ENCODE peak calls at places on chromosomes 12 and 14, in nine cellular contexts. E, P, V, Q, C, F, R, S and X are unnamed samples.

GRCh38 chr14:64504310-64504896 is at the start of gene ZBTB1:
- DNase-seq in P (peak), S (peak), R (peak), C (peak), V (peak), Q (peak), E (peak), F (peak), X (peak)

GRCh38 chr14:61380984-61381383 is 59.6 kb downstream of the PRKCH start:
- DNase-seq in V (no peak), Q (no peak), S (no peak), F (no peak), C (no peak), P (no peak), R (no peak), E (no peak), X (no peak)

GRCh38 chr12:119822046-119822445 is 55.1 kb downstream of the CIT start:
- DNase-seq in C (no peak), S (no peak), F (no peak), P (no peak), E (no peak), Q (no peak), R (no peak), V (no peak), X (no peak)

GRCh38 chr12:97921957-97922722 is 459.5 kb downstream of the RMST start:
- DNase-seq in C (no peak), E (no peak), Q (no peak), F (no peak), R (peak), V (peak), P (no peak), S (no peak), X (no peak)

GRCh38 chr12:16347391-16348298 is at the start of gene MGST1:
- DNase-seq in P (peak), E (peak), S (peak), F (no peak), Q (peak), C (peak), V (peak), R (peak), X (no peak)

GRCh38 chr12:111443586-111443985 is 37.9 kb downstream of the SH2B3 start:
- DNase-seq in Q (no peak), C (no peak), F (no peak), R (peak), E (no peak), S (no peak), V (no peak), P (peak), X (no peak)

GRCh38 chr12:67594888-67595287 is 53.7 kb upstream of the DYRK2 start:
- DNase-seq in S (no peak), Q (no peak), R (no peak), E (no peak), V (no peak), P (no peak), C (no peak), F (no peak), X (no peak)

GRCh38 chr12:46395308-46395707 is 22.7 kb upstream of the SLC38A2 start:
- DNase-seq in F (no peak), V (no peak), S (no peak), Q (no peak), E (no peak), P (no peak), C (no peak), R (no peak), X (no peak)

GRCh38 chr12:69131073-69131472 is 108.3 kb upstream of the CPSF6 start:
- DNase-seq in E (no peak), Q (no peak), S (no peak), F (no peak), V (no peak), C (no peak), R (no peak), P (no peak), X (no peak)

GRCh38 chr12:105945935-105946334 is 192.8 kb downstream of the NUAK1 start:
- DNase-seq in R (no peak), V (peak), E (no peak), S (no peak), C (no peak), Q (no peak), F (no peak), P (no peak), X (no peak)

GRCh38 chr14:21244546-21244945 is 24.7 kb downstream of the HNRNPC start:
- DNase-seq in F (no peak), Q (no peak), V (no peak), P (no peak), C (no peak), E (no peak), R (no peak), S (no peak), X (no peak)

GRCh38 chr12:131505561-131505960 is 205.3 kb upstream of the SFSWAP start:
- DNase-seq in S (no peak), C (no peak), E (no peak), F (no peak), V (no peak), Q (no peak), R (no peak), P (no peak), X (no peak)

GRCh38 chr12:79897617-79898016 is 37.3 kb downstream of the PPP1R12A start:
- DNase-seq in C (no peak), Q (no peak), S (peak), E (no peak), P (peak), F (no peak), R (peak), V (peak), X (no peak)

GRCh38 chr14:68148276-68148675 is 328.7 kb downstream of the RAD51B start:
- DNase-seq in S (no peak), Q (no peak), F (no peak), E (no peak), P (peak), R (no peak), V (peak), C (no peak), X (no peak)

GRCh38 chr12:39459027-39459434 is 16.1 kb upstream of the KIF21A start:
- DNase-seq in P (no peak), C (no peak), Q (no peak), S (no peak), E (no peak), V (no peak), R (no peak), F (no peak), X (no peak)

GRCh38 chr12:46389130-46389616 is 16.6 kb upstream of the SLC38A2 start:
- DNase-seq in F (no peak), P (peak), V (peak), S (no peak), Q (no peak), C (no peak), R (peak), E (no peak), X (no peak)

GRCh38 chr12:46553911-46554310 is 181.3 kb upstream of the SLC38A2 start:
- DNase-seq in Q (no peak), E (no peak), P (peak), F (no peak), V (peak), R (no peak), S (no peak), C (no peak), X (no peak)

GRCh38 chr14:66645716-66646115 is 137.8 kb downstream of the GPHN start:
- DNase-seq in E (no peak), S (no peak), P (peak), V (peak), C (no peak), F (no peak), Q (no peak), R (peak), X (no peak)

GRCh38 chr14:74133833-74134481 is 49.2 kb downstream of the LIN52 start:
- DNase-seq in C (no peak), S (no peak), R (no peak), P (no peak), Q (peak), E (no peak), F (no peak), V (no peak), X (no peak)

GRCh38 chr14:90616881-90617280 is 199.3 kb downstream of the TTC7B start:
- DNase-seq in P (peak), V (no peak), S (no peak), E (no peak), Q (no peak), R (no peak), C (no peak), F (no peak), X (no peak)

GRCh38 chr12:11633968-11634367 is 15.5 kb upstream of the ETV6 start:
- DNase-seq in V (peak), C (no peak), Q (no peak), E (no peak), R (no peak), P (no peak), S (no peak), F (no peak), X (no peak)

GRCh38 chr14:23248601-23249000 is 10.9 kb downstream of the RNF212B start:
- DNase-seq in V (no peak), P (no peak), S (no peak), C (no peak), Q (no peak), E (no peak), R (no peak), F (no peak), X (no peak)

GRCh38 chr12:56657416-56658379 is 11.9 kb upstream of the ATP5F1B start:
- DNase-seq in F (no peak), Q (no peak), E (no peak), P (no peak), C (no peak), V (no peak), R (no peak), S (no peak), X (no peak)

GRCh38 chr12:53181935-53182334 is 1.2 kb upstream of the CSAD start:
- DNase-seq in F (no peak), Q (no peak), C (no peak), R (no peak), E (no peak), S (no peak), P (no peak), V (no peak), X (no peak)

GRCh38 chr12:47828008-47828966 is 8.6 kb upstream of the HDAC7 start:
- DNase-seq in C (no peak), Q (no peak), V (no peak), P (no peak), E (no peak), S (no peak), R (no peak), F (no peak), X (no peak)

GRCh38 chr14:89179891-89180404 is 237.1 kb downstream of the FOXN3 start:
- DNase-seq in F (no peak), Q (no peak), P (no peak), V (no peak), S (no peak), C (no peak), R (no peak), E (no peak), X (no peak)

GRCh38 chr12:47082963-47083621 is 3.3 kb upstream of the AMIGO2 start:
- DNase-seq in V (peak), F (no peak), R (peak), E (no peak), S (no peak), C (no peak), Q (no peak), P (peak), X (no peak)

GRCh38 chr12:123398918-123399617 is 15.1 kb downstream of the KMT5A start:
- DNase-seq in F (no peak), Q (no peak), R (no peak), S (no peak), C (no peak), E (no peak), V (no peak), P (no peak), X (no peak)
- H3K27ac ChIP-seq in F (no peak), Q (peak), R (peak), S (no peak), C (peak), E (peak), V (peak), P (peak), X (peak)

GRCh38 chr12:113089839-113090238 is 33.3 kb downstream of the DTX1 start:
- DNase-seq in F (no peak), V (no peak), E (no peak), Q (no peak), R (no peak), P (no peak), C (no peak), S (no peak), X (no peak)
- H3K27ac ChIP-seq in F (no peak), V (no peak), E (peak), Q (no peak), R (no peak), P (no peak), C (no peak), S (no peak), X (no peak)

GRCh38 chr12:3995276-3995675 is 122.1 kb upstream of the PARP11 start:
- DNase-seq in V (no peak), P (no peak), Q (no peak), F (no peak), C (no peak), R (no peak), S (no peak), E (no peak), X (no peak)
- H3K27ac ChIP-seq in V (no peak), P (no peak), Q (no peak), F (no peak), C (no peak), R (no peak), S (no peak), E (no peak), X (no peak)

DNA sequence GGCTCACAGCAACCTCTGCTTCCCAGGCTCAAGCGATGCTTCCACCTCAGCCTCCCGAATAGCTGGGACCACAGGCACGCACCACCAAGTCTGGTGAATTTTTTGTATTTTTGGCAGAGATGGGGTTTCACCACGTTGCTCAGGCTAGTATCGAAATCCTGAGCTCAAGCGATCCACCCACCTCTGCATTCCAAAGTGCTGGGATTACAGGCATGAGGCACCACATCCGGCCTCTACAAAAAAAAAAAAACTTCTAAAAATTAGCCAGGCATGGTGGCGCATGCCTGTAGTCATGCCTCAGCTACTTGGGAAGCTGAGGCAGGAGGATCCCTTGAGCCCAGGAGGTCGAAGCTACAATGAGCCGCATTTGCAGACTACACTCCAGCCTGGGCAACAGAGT is 104.1 kb upstream of the HMGA2 start:
- DNase-seq in C (no peak), S (no peak), P (peak), E (no peak), V (peak), Q (no peak), R (peak), F (no peak), X (no peak)
- H3K27ac ChIP-seq in C (no peak), S (no peak), P (no peak), E (no peak), V (peak), Q (no peak), R (no peak), F (no peak), X (no peak)

GRCh38 chr12:4431436-4431835 is 14.2 kb downstream of the FGF6 start:
- DNase-seq in C (no peak), S (no peak), V (no peak), P (no peak), F (no peak), R (no peak), Q (no peak), E (no peak), X (no peak)

GRCh38 chr12:4434721-4435425 is 10.7 kb downstream of the FGF6 start:
- DNase-seq in S (no peak), V (no peak), E (no peak), R (no peak), F (no peak), C (no peak), P (no peak), Q (peak), X (no peak)

GRCh38 chr12:4434299-4434698 is 11.3 kb downstream of the FGF6 start:
- DNase-seq in Q (no peak), C (no peak), R (no peak), P (no peak), V (no peak), F (no peak), S (no peak), E (no peak), X (no peak)

GRCh38 chr12:4435537-4435936 is 10.1 kb downstream of the FGF6 start:
- DNase-seq in Q (peak), F (no peak), P (no peak), S (no peak), C (no peak), R (no peak), E (no peak), V (no peak), X (no peak)

GRCh38 chr12:4432878-4433820 is 12.5 kb downstream of the FGF6 start:
- DNase-seq in P (no peak), Q (no peak), V (no peak), S (no peak), R (no peak), E (no peak), F (no peak), C (no peak), X (no peak)
- H3K27ac ChIP-seq in P (no peak), Q (no peak), V (no peak), S (no peak), R (no peak), E (no peak), F (no peak), C (no peak), X (no peak)

DNA sequence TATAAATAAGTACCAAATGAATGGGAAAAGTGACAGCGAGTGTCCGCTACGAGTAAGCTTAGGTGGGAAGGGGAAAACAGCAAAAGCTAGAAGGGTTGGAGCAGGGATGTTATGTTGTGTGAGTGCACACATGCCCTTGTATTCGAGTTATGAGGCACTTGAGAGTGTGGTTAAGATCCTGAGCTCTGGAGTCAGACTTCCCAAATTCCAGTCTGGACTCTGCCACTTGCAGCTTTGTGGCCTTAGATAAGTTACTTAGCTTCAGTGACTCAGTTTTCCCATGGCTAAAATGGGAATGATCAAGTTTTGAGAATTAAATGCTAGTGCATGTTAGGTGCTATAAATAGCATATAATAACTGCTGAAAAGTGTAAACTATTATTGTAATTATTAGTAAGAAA is 44.9 kb downstream of the KTN1 start:
- DNase-seq in C (no peak), R (no peak), V (peak), E (no peak), P (no peak), Q (no peak), S (no peak), F (no peak), X (no peak)
- H3K27ac ChIP-seq in C (no peak), R (no peak), V (no peak), E (no peak), P (no peak), Q (no peak), S (no peak), F (no peak), X (no peak)

GRCh38 chr12:12786716-12787601 is 1.5 kb downstream of the APOLD1 start:
- DNase-seq in F (peak), C (peak), Q (peak), E (peak), V (peak), R (peak), P (peak), S (no peak), X (no peak)

GRCh38 chr12:12788675-12789368 is 3.4 kb downstream of the APOLD1 start:
- DNase-seq in F (peak), Q (peak), V (peak), R (no peak), E (peak), P (peak), C (no peak), S (no peak), X (peak)

GRCh38 chr12:12786371-12786715 is 884 bp downstream of the APOLD1 start:
- DNase-seq in R (no peak), C (no peak), F (no peak), S (no peak), E (no peak), P (no peak), V (no peak), Q (no peak), X (no peak)

GRCh38 chr12:12790956-12791355 is 5.5 kb downstream of the APOLD1 start:
- DNase-seq in C (no peak), P (no peak), R (no peak), S (no peak), F (no peak), E (no peak), Q (no peak), V (no peak), X (no peak)

GRCh38 chr12:12788131-12788530 is 2.7 kb downstream of the APOLD1 start:
- DNase-seq in S (no peak), V (no peak), E (no peak), P (peak), Q (no peak), C (no peak), F (no peak), R (no peak), X (no peak)
- H3K27ac ChIP-seq in S (no peak), V (no peak), E (peak), P (no peak), Q (peak), C (no peak), F (no peak), R (no peak), X (peak)

GRCh38 chr12:107553211-107553765 is 132.3 kb upstream of the PWP1 start:
- DNase-seq in C (no peak), Q (no peak), V (no peak), F (no peak), P (no peak), E (no peak), R (no peak), S (no peak), X (no peak)

GRCh38 chr12:107547421-107547820 is 138.2 kb upstream of the PWP1 start:
- DNase-seq in P (no peak), S (no peak), C (no peak), R (no peak), F (no peak), V (no peak), Q (no peak), E (no peak), X (no peak)

GRCh38 chr12:107551434-107551833 is 134.2 kb upstream of the PWP1 start:
- DNase-seq in V (no peak), P (no peak), F (no peak), Q (no peak), E (no peak), C (no peak), S (no peak), R (no peak), X (no peak)

GRCh38 chr12:107552263-107552662 is 133.3 kb upstream of the PWP1 start:
- DNase-seq in V (no peak), C (no peak), E (no peak), R (no peak), P (no peak), Q (no peak), S (no peak), F (no peak), X (no peak)

GRCh38 chr12:107549786-107550480 is 135.7 kb upstream of the PWP1 start:
- DNase-seq in P (no peak), E (no peak), C (no peak), F (no peak), R (no peak), V (no peak), Q (no peak), S (no peak), X (no peak)
- H3K27ac ChIP-seq in P (no peak), E (no peak), C (no peak), F (no peak), R (no peak), V (no peak), Q (no peak), S (no peak), X (no peak)

GRCh38 chr12:96196781-96197180 is 2.6 kb downstream of the ELK3 start:
- DNase-seq in E (no peak), P (peak), R (no peak), F (no peak), V (no peak), Q (no peak), S (no peak), C (no peak), X (no peak)
- H3K27ac ChIP-seq in E (peak), P (peak), R (peak), F (peak), V (peak), Q (peak), S (no peak), C (peak), X (peak)

DNA sequence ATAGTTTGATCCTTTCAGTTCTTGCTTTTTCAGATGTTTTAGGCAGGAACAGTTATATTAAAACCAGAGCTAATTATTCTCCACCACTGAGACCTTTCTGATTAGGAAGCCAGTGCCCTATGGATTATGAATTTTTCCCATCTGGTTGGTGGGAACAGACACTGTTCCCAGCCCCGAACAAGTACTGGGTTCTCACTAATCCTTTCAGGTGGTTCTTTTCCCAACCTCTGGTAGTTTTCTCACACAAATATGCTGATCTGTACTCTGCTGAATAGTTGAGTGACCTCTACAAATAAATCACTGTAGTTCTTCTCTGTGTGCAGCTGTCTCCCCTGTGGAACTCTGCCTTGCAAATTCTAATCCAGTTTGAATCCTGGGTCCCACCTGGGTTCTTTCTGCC is 91.0 kb upstream of the DYNC1H1 start:
- DNase-seq in R (no peak), F (no peak), S (no peak), V (no peak), E (no peak), C (no peak), P (no peak), Q (no peak), X (no peak)
- H3K27ac ChIP-seq in R (no peak), F (no peak), S (no peak), V (no peak), E (no peak), C (no peak), P (no peak), Q (no peak), X (no peak)